ENCODE peak calls at places on chromosomes 7 and 10, in six cellular contexts. K is C1 segment of cervical spinal cord; O is Right ventricle myocardium superior; T is GM03348; J is OCI-LY7; D is stimulated activated CD4-positive, alpha-beta T cell treated with anti-CD3 and anti-CD28 coated beads, Interleukin-1b, Interleukin-23, amount 100 ng/mL, for 1 hour. W is an unnamed sample.

GRCh38 chr7:2251841-2252771 is 10.1 kb downstream of the NUDT1 start:
- DNase-seq in K (no peak), O (no peak), T (no peak), J (no peak), D (no peak), W (no peak)

GRCh38 chr10:21270976-21271375 is 254.5 kb downstream of the SKIDA1 start:
- DNase-seq in K (no peak), O (no peak), T (no peak), J (no peak), D (no peak), W (no peak)

GRCh38 chr7:79489371-79489770 is 35.9 kb upstream of the MAGI2 start:
- DNase-seq in K (no peak), O (no peak), T (no peak), J (no peak), D (no peak), W (no peak)

GRCh38 chr7:154287370-154287769 is 235.2 kb downstream of the DPP6 start:
- DNase-seq in K (peak; percentile 73), O (no peak), T (no peak), J (no peak), D (no peak), W (no peak)

GRCh38 chr10:62336404-62336803 is 37.8 kb upstream of the ZNF365 start:
- DNase-seq in K (no peak), O (no peak), T (no peak), J (no peak), D (no peak), W (no peak)

GRCh38 chr10:61389887-61390286 is 63.3 kb downstream of the TMEM26 start:
- DNase-seq in K (no peak), O (no peak), T (no peak), J (no peak), D (no peak), W (no peak)

GRCh38 chr7:1919539-1920265 is 249.6 kb downstream of the ELFN1 start:
- DNase-seq in K (no peak), O (peak; percentile 77), T (no peak), J (no peak), D (no peak), W (no peak)

GRCh38 chr10:29977161-29977560 is 82.2 kb downstream of the JCAD start:
- DNase-seq in K (peak; percentile 75), O (no peak), T (no peak), J (no peak), D (no peak), W (no peak)

GRCh38 chr10:115093776-115094361 is 704 bp downstream of the ATRNL1 start:
- DNase-seq in K (no peak), O (no peak), T (peak; percentile 8), J (no peak), D (no peak), W (no peak)

GRCh38 chr10:5442056-5442989 is 30.0 kb downstream of the NET1 start:
- DNase-seq in K (no peak), O (no peak), T (peak; percentile 62), J (peak; percentile 64), D (no peak), W (no peak)

GRCh38 chr10:93757766-93758509 is at the start of gene LGI1:
- DNase-seq in K (peak; percentile 87), O (no peak), T (peak; percentile 21), J (no peak), D (no peak), W (no peak)

GRCh38 chr7:131581241-131582157 is 25.1 kb upstream of the PODXL start:
- DNase-seq in K (no peak), O (peak; percentile 89), T (no peak), J (no peak), D (no peak), W (no peak)

GRCh38 chr10:71365366-71365765 is 31.4 kb upstream of the CDH23 start:
- DNase-seq in K (no peak), O (no peak), T (no peak), J (no peak), D (no peak), W (no peak)

GRCh38 chr10:60137292-60137992 is 231.1 kb upstream of the CCDC6 start:
- DNase-seq in K (no peak), O (no peak), T (no peak), J (no peak), D (no peak), W (no peak)

GRCh38 chr7:156145184-156145583 is 332.9 kb upstream of the SHH start:
- DNase-seq in K (no peak), O (no peak), T (no peak), J (no peak), D (no peak), W (no peak)

GRCh38 chr10:118798186-118798811 is 43.5 kb upstream of the CACUL1 start:
- DNase-seq in K (no peak), O (no peak), T (peak; percentile 54), J (no peak), D (no peak), W (peak; percentile 75)

GRCh38 chr10:121077331-121077730 is 226.2 kb downstream of the WDR11 start:
- DNase-seq in K (no peak), O (peak; percentile 58), T (no peak), J (no peak), D (no peak), W (peak; percentile 17)

GRCh38 chr7:41696323-41696916 is 6.5 kb downstream of the INHBA start:
- DNase-seq in K (no peak), O (peak; percentile 86), T (peak; percentile 63), J (peak; percentile 46), D (no peak), W (peak; percentile 85)

GRCh38 chr7:44561962-44562621 is 11.6 kb downstream of the DDX56 start:
- DNase-seq in K (no peak), O (no peak), T (peak; percentile 73), J (no peak), D (no peak), W (no peak)

GRCh38 chr10:96647466-96647865 is 60.7 kb upstream of the TM9SF3 start:
- DNase-seq in K (no peak), O (no peak), T (no peak), J (no peak), D (no peak), W (no peak)

GRCh38 chr10:96089116-96089515 is 41.0 kb upstream of the ZNF518A start:
- DNase-seq in K (no peak), O (no peak), T (no peak), J (no peak), D (no peak), W (no peak)

GRCh38 chr10:124091646-124092269 is 1.6 kb downstream of the CHST15 start:
- DNase-seq in K (no peak), O (peak; percentile 68), T (peak; percentile 42), J (peak; percentile 58), D (no peak), W (no peak)

GRCh38 chr7:94059747-94060146 is 55.6 kb upstream of the BET1 start:
- DNase-seq in K (no peak), O (no peak), T (peak; percentile 58), J (peak; percentile 22), D (no peak), W (peak; percentile 63)

GRCh38 chr10:126671402-126671975 is 996 bp upstream of the C10orf90 start:
- DNase-seq in K (no peak), O (no peak), T (no peak), J (no peak), D (no peak), W (no peak)

GRCh38 chr7:83614112-83614511 is 34.8 kb downstream of the SEMA3E start:
- DNase-seq in K (no peak), O (no peak), T (no peak), J (no peak), D (no peak), W (no peak)

GRCh38 chr7:73894851-73895441 is 34.0 kb downstream of the TMEM270 start:
- DNase-seq in K (no peak), O (peak; percentile 91), T (peak; percentile 98), J (no peak), D (no peak), W (peak; percentile 97)

GRCh38 chr10:66455304-66455703 is 470.5 kb upstream of the LRRTM3 start:
- DNase-seq in K (no peak), O (no peak), T (peak; percentile 2), J (no peak), D (no peak), W (no peak)

GRCh38 chr7:158802535-158803199 is 26.6 kb downstream of the ESYT2 start:
- DNase-seq in K (no peak), O (no peak), T (peak; percentile 69), J (no peak), D (no peak), W (no peak)

GRCh38 chr7:116863168-116863670 is 832 bp downstream of the CAPZA2 start:
- DNase-seq in K (peak; percentile 53), O (no peak), T (peak; percentile 36), J (peak; percentile 23), D (no peak), W (no peak)

GRCh38 chr7:149823631-149824199 is 14.5 kb upstream of the ZNF862 start:
- DNase-seq in K (no peak), O (no peak), T (no peak), J (no peak), D (no peak), W (no peak)

GRCh38 chr7:99990417-99990816 is 14.6 kb upstream of the AZGP1 start:
- DNase-seq in K (no peak), O (no peak), T (no peak), J (no peak), D (no peak), W (no peak)

GRCh38 chr7:94297397-94297838 is 97.3 kb upstream of the COL1A2 start:
- DNase-seq in K (no peak), O (peak; percentile 73), T (peak; percentile 81), J (no peak), D (no peak), W (peak; percentile 98)